ENCODE peak calls at places on chromosome 15, in five cellular contexts. O is HFF-Myc; Q is EH; P is effector memory CD4-positive, alpha-beta T cell; V is RCC 7860. Z is an unnamed sample.
A peak's percentile ranks its signal among the peaks of the same experiment; 100 is the strongest.

GRCh38 chr15:57947282-57947681 is 118.2 kb downstream of the ALDH1A2 start:
- DNase-seq in O (no peak), Q (peak; percentile 7), P (no peak), V (no peak), Z (no peak)

GRCh38 chr15:31799711-31800321 is 230.5 kb upstream of the CHRNA7 start:
- DNase-seq in O (no peak), Q (no peak), P (no peak), V (no peak), Z (no peak)

GRCh38 chr15:69099976-69100375 is 60.5 kb upstream of the GLCE start:
- DNase-seq in O (no peak), Q (no peak), P (no peak), V (no peak), Z (no peak)

GRCh38 chr15:37134699-37135131 is 34.4 kb upstream of the MEIS2 start:
- DNase-seq in O (no peak), Q (peak; percentile 51), P (no peak), V (peak; percentile 6), Z (no peak)

GRCh38 chr15:95468820-95469219 is 861.7 kb upstream of the NR2F2 start:
- DNase-seq in O (no peak), Q (no peak), P (no peak), V (no peak), Z (no peak)

GRCh38 chr15:29938701-29939340 is 116.6 kb upstream of the TJP1 start:
- DNase-seq in O (no peak), Q (no peak), P (no peak), V (no peak), Z (no peak)

GRCh38 chr15:67331676-67332075 is 77.1 kb downstream of the IQCH start:
- DNase-seq in O (no peak), Q (peak; percentile 43), P (no peak), V (no peak), Z (no peak)

GRCh38 chr15:57251941-57252340 is 124.4 kb upstream of the CGNL1 start:
- DNase-seq in O (no peak), Q (peak; percentile 70), P (no peak), V (no peak), Z (no peak)

GRCh38 chr15:74750759-74751158 is 2.1 kb downstream of the CYP1A2 start:
- DNase-seq in O (no peak), Q (no peak), P (no peak), V (no peak), Z (no peak)